ENCODE peak calls at places on chromosome 17, in ten cellular contexts. O, Y, P, L, V, W, E, H, B and S are unnamed samples.

GRCh38 chr17:28901866-28902818 is 737 bp downstream of the DHRS13 start:
- DNase-seq in O (peak), Y (no peak), P (no peak), L (peak), V (no peak), W (peak), E (no peak), H (no peak), B (no peak), S (no peak)

GRCh38 chr17:37107406-37108083 is 158.8 kb downstream of the AATF start:
- DNase-seq in O (peak), Y (peak), P (no peak), L (no peak), V (no peak), W (no peak), E (peak), H (no peak), B (no peak), S (no peak)

GRCh38 chr17:49216953-49217650 is 6.6 kb downstream of the ABI3 start:
- DNase-seq in O (peak), Y (no peak), P (peak), L (no peak), V (no peak), W (peak), E (peak), H (no peak), B (no peak), S (no peak)

GRCh38 chr17:66677201-66677981 is 157.5 kb upstream of the CACNG5 start:
- DNase-seq in O (no peak), Y (no peak), P (no peak), L (no peak), V (no peak), W (no peak), E (no peak), H (no peak), B (no peak), S (no peak)

GRCh38 chr17:46777943-46778915 is 40.3 kb downstream of the WNT3 start:
- DNase-seq in O (no peak), Y (no peak), P (no peak), L (no peak), V (no peak), W (no peak), E (no peak), H (no peak), B (no peak), S (no peak)

GRCh38 chr17:41254861-41255260 is 323 bp upstream of the KRTAP9-9 start:
- DNase-seq in O (no peak), Y (no peak), P (no peak), L (no peak), V (no peak), W (no peak), E (no peak), H (no peak), B (no peak), S (no peak)

GRCh38 chr17:18093616-18094408 is 6.1 kb downstream of the DRG2 start:
- DNase-seq in O (no peak), Y (peak), P (no peak), L (peak), V (no peak), W (no peak), E (no peak), H (no peak), B (no peak), S (no peak)

GRCh38 chr17:8082312-8082711 is 5.2 kb downstream of the ALOX12B start:
- DNase-seq in O (no peak), Y (no peak), P (no peak), L (no peak), V (no peak), W (no peak), E (no peak), H (no peak), B (no peak), S (no peak)

GRCh38 chr17:17032131-17032692 is 10.0 kb upstream of the MPRIP start:
- DNase-seq in O (peak), Y (peak), P (no peak), L (peak), V (no peak), W (peak), E (peak), H (no peak), B (no peak), S (no peak)

GRCh38 chr17:72861811-72862210 is 230.7 kb downstream of the SLC39A11 start:
- DNase-seq in O (no peak), Y (no peak), P (no peak), L (no peak), V (no peak), W (no peak), E (no peak), H (no peak), B (no peak), S (no peak)

GRCh38 chr17:12104831-12105230 is 84.2 kb downstream of the MAP2K4 start:
- DNase-seq in O (no peak), Y (no peak), P (no peak), L (no peak), V (no peak), W (no peak), E (no peak), H (no peak), B (no peak), S (no peak)

GRCh38 chr17:28139822-28140221 is 97.3 kb downstream of the NLK start:
- DNase-seq in O (no peak), Y (no peak), P (no peak), L (no peak), V (no peak), W (no peak), E (no peak), H (no peak), B (no peak), S (no peak)

GRCh38 chr17:28712037-28712704 is 483 bp upstream of the PROCA1 start:
- DNase-seq in O (no peak), Y (no peak), P (peak), L (no peak), V (no peak), W (peak), E (no peak), H (peak), B (no peak), S (no peak)

GRCh38 chr17:8555062-8555461 is 75.5 kb downstream of the MYH10 start:
- DNase-seq in O (no peak), Y (no peak), P (no peak), L (no peak), V (no peak), W (no peak), E (no peak), H (no peak), B (no peak), S (no peak)

GRCh38 chr17:48241131-48241591 is 133.6 kb downstream of the SNX11 start:
- DNase-seq in O (no peak), Y (peak), P (no peak), L (peak), V (peak), W (no peak), E (peak), H (no peak), B (no peak), S (no peak)

GRCh38 chr17:46876353-46876887 is 25.0 kb downstream of the WNT9B start:
- DNase-seq in O (peak), Y (no peak), P (no peak), L (no peak), V (no peak), W (peak), E (no peak), H (peak), B (no peak), S (no peak)

GRCh38 chr17:79192503-79193500 is 118.2 kb downstream of the ENGASE start:
- DNase-seq in O (no peak), Y (no peak), P (no peak), L (peak), V (no peak), W (no peak), E (no peak), H (peak), B (no peak), S (no peak)

GRCh38 chr17:80752369-80752705 is 207.7 kb downstream of the RPTOR start:
- DNase-seq in O (no peak), Y (no peak), P (no peak), L (no peak), V (no peak), W (no peak), E (peak), H (no peak), B (no peak), S (no peak)

GRCh38 chr17:19307521-19307920 is 55.0 kb downstream of the B9D1 start:
- DNase-seq in O (no peak), Y (no peak), P (no peak), L (no peak), V (no peak), W (no peak), E (peak), H (no peak), B (no peak), S (no peak)

GRCh38 chr17:55434721-55435120 is 13.1 kb upstream of the MMD start:
- DNase-seq in O (no peak), Y (no peak), P (no peak), L (no peak), V (no peak), W (no peak), E (no peak), H (no peak), B (no peak), S (no peak)

GRCh38 chr17:67289174-67289876 is 44.3 kb upstream of the HELZ start:
- DNase-seq in O (peak), Y (peak), P (peak), L (no peak), V (no peak), W (peak), E (peak), H (no peak), B (peak), S (peak)

GRCh38 chr17:40702271-40702670 is 1.3 kb downstream of the KRT24 start:
- DNase-seq in O (no peak), Y (no peak), P (no peak), L (no peak), V (no peak), W (no peak), E (no peak), H (no peak), B (no peak), S (no peak)

GRCh38 chr17:38719943-38720641 is 10.0 kb upstream of the CISD3 start:
- DNase-seq in O (no peak), Y (no peak), P (no peak), L (no peak), V (no peak), W (no peak), E (no peak), H (peak), B (no peak), S (no peak)
- H3K4me3 ChIP-seq in O (no peak), Y (no peak), P (no peak), L (no peak), V (no peak), W (no peak), E (no peak), H (peak), B (no peak), S (no peak)

DNA sequence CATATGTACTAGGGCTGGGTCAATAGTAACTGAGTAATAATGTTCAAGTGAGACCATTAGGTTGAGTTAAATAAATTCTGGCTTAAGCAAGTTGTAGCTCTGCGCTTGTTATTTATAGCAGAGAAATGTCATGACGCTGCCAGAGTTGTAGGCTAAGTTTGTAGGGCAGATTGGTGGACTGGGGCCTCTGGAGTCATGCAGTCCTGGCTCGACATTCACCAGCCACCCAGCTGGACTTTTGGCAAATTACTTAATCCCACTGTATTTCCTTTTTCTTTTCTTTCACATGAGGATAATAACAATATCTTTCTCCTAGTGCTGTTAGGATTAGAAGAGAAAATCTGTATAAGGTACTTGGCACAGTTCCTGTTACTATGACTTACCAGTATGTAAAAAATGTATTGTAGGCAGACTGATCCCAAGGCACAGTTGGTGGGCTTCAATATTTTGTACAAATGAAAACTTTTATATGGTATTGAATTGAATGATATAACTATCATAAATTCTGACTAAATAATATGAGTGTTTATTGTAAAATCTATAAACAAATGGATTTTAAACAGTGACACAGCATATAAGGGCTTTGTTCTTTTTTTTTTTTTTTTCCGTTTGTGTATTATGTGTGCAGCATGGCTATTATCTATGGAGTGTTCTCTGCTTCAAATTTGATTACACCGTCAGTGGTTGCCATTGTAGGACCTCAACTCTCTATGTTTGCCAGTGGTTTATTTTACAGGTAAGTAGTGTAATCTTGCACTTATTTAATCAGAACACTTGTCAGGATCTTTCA is 2.6 kb downstream of the MFSD11 start:
- DNase-seq in O (no peak), Y (no peak), P (no peak), L (no peak), V (no peak), W (no peak), E (peak), H (no peak), B (no peak), S (no peak)
- TF ChIP-seq EP300 in O (no peak), Y (no peak), P (no peak), L (no peak), V (no peak), W (no peak), E (no peak), H (no peak), B (no peak), S (no peak)

GRCh38 chr17:3914319-3914685 is 2.0 kb downstream of the P2RX1 start:
- DNase-seq in O (peak), Y (no peak), P (no peak), L (no peak), V (peak), W (peak), E (no peak), H (no peak), B (no peak), S (no peak)
- TF ChIP-seq POLR2A in O (no peak), Y (no peak), P (no peak), L (no peak), V (peak), W (no peak), E (no peak), H (no peak), B (no peak), S (no peak)

GRCh38 chr17:846901-847777 is 65.0 kb downstream of the MRM3 start:
- DNase-seq in O (no peak), Y (no peak), P (no peak), L (no peak), V (no peak), W (no peak), E (no peak), H (no peak), B (no peak), S (no peak)
- H3K4me3 ChIP-seq in O (peak), Y (no peak), P (no peak), L (no peak), V (no peak), W (no peak), E (peak), H (no peak), B (peak), S (peak)

GRCh38 chr17:75240394-75241142 is 20.8 kb downstream of the GGA3 start:
- DNase-seq in O (no peak), Y (no peak), P (no peak), L (peak), V (no peak), W (no peak), E (no peak), H (peak), B (no peak), S (no peak)
- TF ChIP-seq EP300 in O (no peak), Y (no peak), P (no peak), L (no peak), V (no peak), W (no peak), E (no peak), H (no peak), B (no peak), S (no peak)

GRCh38 chr17:44263360-44263902 is 4.5 kb downstream of the SLC4A1 start:
- DNase-seq in O (no peak), Y (no peak), P (no peak), L (no peak), V (no peak), W (no peak), E (no peak), H (no peak), B (no peak), S (no peak)
- TF ChIP-seq POLR2A in O (no peak), Y (no peak), P (no peak), L (no peak), V (no peak), W (no peak), E (no peak), H (no peak), B (no peak), S (no peak)

DNA sequence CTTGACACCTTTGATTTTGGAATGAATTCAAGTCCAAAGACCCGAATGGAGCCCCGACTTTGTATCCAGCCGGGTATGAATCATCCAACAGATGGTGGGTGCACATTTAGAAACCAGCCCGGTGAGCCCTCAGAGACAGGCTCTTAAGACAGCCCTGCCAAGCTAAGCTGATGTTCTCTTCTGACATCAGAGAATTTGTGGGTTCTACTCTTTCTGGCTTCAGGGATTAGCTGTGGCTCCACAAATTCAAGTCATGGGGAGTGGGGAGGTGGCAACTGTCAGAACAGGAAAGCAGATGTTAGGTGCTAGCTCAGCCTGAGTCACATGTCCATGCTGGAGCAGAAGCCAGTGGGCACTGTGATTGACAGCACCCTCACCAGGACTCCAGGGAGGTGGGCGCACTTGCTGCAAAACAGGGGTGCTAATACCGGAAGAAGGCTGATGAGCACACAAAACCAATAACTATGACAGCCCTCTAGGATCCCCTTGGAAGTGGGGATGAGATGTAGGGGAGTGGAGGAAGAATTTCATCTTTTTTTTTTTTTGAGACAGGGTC is 31.4 kb upstream of the XYLT2 start:
- DNase-seq in O (no peak), Y (no peak), P (no peak), L (no peak), V (no peak), W (no peak), E (no peak), H (no peak), B (no peak), S (no peak)
- H3K4me3 ChIP-seq in O (no peak), Y (no peak), P (no peak), L (no peak), V (no peak), W (no peak), E (no peak), H (no peak), B (no peak), S (no peak)